ENCODE peak calls at places on chromosomes 6 and 20, in six cellular contexts. U is mesendoderm, W is psoas muscle, P is substantia nigra, H is A549, F is brain microvascular endothelial cell. J is an unnamed sample.

GRCh38 chr6:151905072-151905471 is 97.6 kb downstream of the ESR1 start:
- DNase-seq in U (no peak), W (no peak), P (no peak), H (no peak), F (no peak), J (no peak)

GRCh38 chr6:129893513-129894098 is 32.5 kb upstream of the TMEM244 start:
- DNase-seq in U (peak; percentile 8), W (no peak), P (no peak), H (no peak), F (no peak), J (no peak)

GRCh38 chr6:41724638-41725501 is 10.5 kb downstream of the TFEB start:
- DNase-seq in U (no peak), W (no peak), P (no peak), H (no peak), F (no peak), J (no peak)

GRCh38 chr6:324116-324728 is 31.9 kb downstream of the DUSP22 start:
- DNase-seq in U (no peak), W (no peak), P (no peak), H (no peak), F (no peak), J (no peak)

GRCh38 chr6:152267967-152268845 is 369.0 kb downstream of the SYNE1 start:
- DNase-seq in U (peak; percentile 47), W (no peak), P (no peak), H (peak; percentile 3), F (no peak), J (peak; percentile 8)

GRCh38 chr6:42142118-42142835 is at the start of gene C6orf132:
- DNase-seq in U (peak; percentile 74), W (peak; percentile 30), P (no peak), H (no peak), F (no peak), J (no peak)

GRCh38 chr20:1809611-1810510 is 85.3 kb upstream of the SIRPA start:
- DNase-seq in U (no peak), W (no peak), P (no peak), H (peak; percentile 70), F (peak; percentile 51), J (no peak)

GRCh38 chr20:50020283-50020682 is 37.5 kb downstream of the SNAI1 start:
- DNase-seq in U (no peak), W (no peak), P (no peak), H (peak; percentile 59), F (peak; percentile 24), J (no peak)

GRCh38 chr20:47262008-47262364 is 94.5 kb downstream of the ZMYND8 start:
- DNase-seq in U (no peak), W (no peak), P (no peak), H (no peak), F (no peak), J (no peak)

GRCh38 chr20:11182715-11183114 is 508.9 kb upstream of the JAG1 start:
- DNase-seq in U (no peak), W (no peak), P (no peak), H (no peak), F (no peak), J (no peak)

GRCh38 chr6:106510090-106510970 is 119.0 kb downstream of the RTN4IP1 start:
- DNase-seq in U (peak; percentile 53), W (peak; percentile 29), P (no peak), H (peak; percentile 52), F (no peak), J (peak; percentile 65)

GRCh38 chr20:31839782-31840487 is 5.5 kb downstream of the FOXS1 start:
- DNase-seq in U (no peak), W (no peak), P (no peak), H (no peak), F (no peak), J (no peak)

GRCh38 chr6:44057931-44058616 is 69.2 kb downstream of the MRPL14 start:
- DNase-seq in U (no peak), W (no peak), P (no peak), H (no peak), F (no peak), J (no peak)

GRCh38 chr6:41936073-41936837 is 5.4 kb downstream of the CCND3 start:
- DNase-seq in U (peak; percentile 89), W (peak; percentile 67), P (peak; percentile 79), H (peak; percentile 72), F (peak; percentile 76), J (peak; percentile 58)

GRCh38 chr6:17156112-17156921 is 54.5 kb downstream of the STMND1 start:
- DNase-seq in U (peak; percentile 79), W (peak; percentile 32), P (peak; percentile 65), H (peak; percentile 34), F (peak; percentile 72), J (no peak)

GRCh38 chr20:3250091-3250504 is 11.1 kb upstream of the SLC4A11 start:
- DNase-seq in U (peak; percentile 91), W (no peak), P (no peak), H (peak; percentile 77), F (no peak), J (no peak)

GRCh38 chr6:35417979-35418661 is 34.0 kb upstream of the FANCE start:
- DNase-seq in U (no peak), W (no peak), P (peak; percentile 27), H (no peak), F (no peak), J (no peak)

GRCh38 chr20:12835999-12836398 is 172.8 kb upstream of the SPTLC3 start:
- DNase-seq in U (peak; percentile 84), W (no peak), P (no peak), H (no peak), F (no peak), J (no peak)

GRCh38 chr20:55166063-55166462 is 690.7 kb downstream of the DOK5 start:
- DNase-seq in U (peak; percentile 78), W (no peak), P (no peak), H (no peak), F (no peak), J (no peak)

GRCh38 chr20:2125474-2126112 is 24.0 kb downstream of the STK35 start:
- DNase-seq in U (no peak), W (no peak), P (no peak), H (no peak), F (no peak), J (no peak)

GRCh38 chr6:82298012-82298411 is 50.5 kb upstream of the IBTK start:
- DNase-seq in U (peak; percentile 9), W (no peak), P (no peak), H (peak; percentile 7), F (peak; percentile 4), J (no peak)

GRCh38 chr6:113050010-113050893 is 703.1 kb downstream of the RFPL4B start:
- DNase-seq in U (no peak), W (no peak), P (no peak), H (no peak), F (peak; percentile 51), J (no peak)
- H3K27ac ChIP-seq in U (no peak overlapping the region), W (no peak overlapping the region), P (no peak overlapping the region), H (no peak overlapping the region), F (peak overlapping the region; percentile 29), J (no peak overlapping the region)

DNA sequence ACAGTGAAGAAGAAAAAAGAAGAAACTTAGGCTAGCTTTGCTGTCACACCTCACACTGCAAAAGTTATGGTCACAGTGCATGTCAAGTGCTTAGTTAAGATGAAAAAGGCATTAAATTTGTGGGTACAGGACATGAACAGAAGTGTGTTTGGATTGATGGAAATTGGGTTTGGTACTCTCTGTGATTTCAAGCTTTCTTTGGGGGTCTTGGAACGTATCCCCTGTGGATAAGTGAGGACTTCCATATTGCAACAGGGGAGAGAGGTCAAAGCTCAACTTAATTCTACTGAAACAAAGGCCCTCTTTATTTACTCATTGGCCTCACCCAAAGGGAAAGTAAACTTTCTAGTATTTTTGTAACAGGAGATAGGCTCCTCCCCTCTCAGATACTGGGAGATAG is 138.3 kb upstream of the FUT9 start:
- DNase-seq in U (no peak), W (no peak), P (no peak), H (no peak), F (no peak), J (no peak)
- H3K27ac ChIP-seq in U (no peak overlapping the region), W (no peak overlapping the region), P (no peak overlapping the region), H (no peak overlapping the region), F (no peak overlapping the region), J (no peak overlapping the region)

GRCh38 chr6:21386744-21387143 is 206.8 kb upstream of the SOX4 start:
- DNase-seq in U (peak; percentile 97), W (no peak), P (no peak), H (no peak), F (peak; percentile 6), J (no peak)

GRCh38 chr6:21383499-21384085 is 210.0 kb upstream of the SOX4 start:
- DNase-seq in U (no peak), W (no peak), P (no peak), H (no peak), F (no peak), J (no peak)

GRCh38 chr6:21382821-21383455 is 210.6 kb upstream of the SOX4 start:
- DNase-seq in U (no peak), W (no peak), P (no peak), H (no peak), F (no peak), J (no peak)

GRCh38 chr6:21381336-21381963 is 212.1 kb upstream of the SOX4 start:
- DNase-seq in U (no peak), W (no peak), P (no peak), H (no peak), F (no peak), J (no peak)

GRCh38 chr6:21384211-21384610 is 209.3 kb upstream of the SOX4 start:
- DNase-seq in U (no peak), W (no peak), P (no peak), H (no peak), F (no peak), J (no peak)
- H3K27ac ChIP-seq in U (no peak overlapping the region), W (no peak overlapping the region), P (no peak overlapping the region), H (peak overlapping the region; percentile 70), F (no peak overlapping the region), J (no peak overlapping the region)

GRCh38 chr6:128655978-128656498 is 135.6 kb upstream of the PTPRK start:
- DNase-seq in U (peak; percentile 40), W (no peak), P (no peak), H (peak; percentile 25), F (peak; percentile 95), J (no peak)
- H3K27ac ChIP-seq in U (no peak overlapping the region), W (no peak overlapping the region), P (no peak overlapping the region), H (peak overlapping the region; percentile 59), F (peak overlapping the region; percentile 95), J (no peak overlapping the region)

GRCh38 chr6:89375427-89375868 is 22.9 kb upstream of the UBE2J1 start:
- DNase-seq in U (peak; percentile 97), W (peak; percentile 61), P (no peak), H (no peak), F (no peak), J (peak; percentile 60)
- H3K27ac ChIP-seq in U (no peak overlapping the region), W (peak overlapping the region; percentile 75), P (no peak overlapping the region), H (no peak overlapping the region), F (no peak overlapping the region), J (no peak overlapping the region)

DNA sequence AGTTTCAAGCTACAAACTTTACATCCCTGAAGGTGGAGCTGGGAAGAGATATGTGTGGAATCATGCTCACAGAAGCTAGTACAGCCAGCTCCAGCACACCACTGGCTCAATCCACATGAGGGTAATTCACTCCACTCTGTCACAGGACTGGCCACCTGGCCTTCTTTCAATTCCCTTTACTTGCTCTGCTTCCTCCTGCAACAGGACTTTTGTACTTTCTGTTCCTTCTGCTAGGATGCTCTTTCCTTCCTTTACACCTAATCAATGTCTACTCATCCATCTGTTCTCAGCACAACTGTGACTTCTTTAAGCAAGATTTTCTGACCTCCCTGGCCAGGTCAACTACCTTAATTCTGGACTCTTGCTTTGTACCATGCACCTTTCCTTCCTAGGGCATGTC is 39.4 kb upstream of the MYB start:
- DNase-seq in U (no peak), W (no peak), P (no peak), H (no peak), F (no peak), J (no peak)
- H3K27ac ChIP-seq in U (no peak overlapping the region), W (no peak overlapping the region), P (no peak overlapping the region), H (no peak overlapping the region), F (no peak overlapping the region), J (no peak overlapping the region)